ENCODE peak calls at places on chromosome 21, in four cellular contexts. E is K562, D is HCT116, J is endothelial cell of umbilical vein. A is an unnamed sample.

GRCh38 chr21:34159617-34159883 is 86.2 kb downstream of the MRPS6 start:
- DNase-seq in E (no peak), D (no peak), J (no peak), A (no peak)

GRCh38 chr21:16258834-16259611 is 529.2 kb downstream of the USP25 start:
- DNase-seq in D (no peak), E (no peak), J (no peak), A (no peak)

GRCh38 chr21:46243865-46244490 is 15.4 kb upstream of the LSS start:
- DNase-seq in E (no peak), D (no peak), J (no peak), A (no peak)

GRCh38 chr21:35674895-35675470 is 385.3 kb downstream of the SETD4 start:
- DNase-seq in E (no peak), D (no peak), J (no peak), A (peak)

GRCh38 chr21:45555557-45556301 is 13.5 kb upstream of the SLC19A1 start:
- DNase-seq in E (peak), J (peak), D (peak), A (peak)

GRCh38 chr21:34526236-34526617 is 14.2 kb upstream of the KCNE1 start:
- DNase-seq in E (no peak), J (no peak), D (no peak), A (no peak)

GRCh38 chr21:44815852-44816628 is 1.8 kb downstream of the SUMO3 start:
- DNase-seq in E (no peak), D (no peak), J (no peak), A (no peak)

GRCh38 chr21:46559291-46559983 is 45.4 kb downstream of the S100B start:
- DNase-seq in D (no peak), J (peak), E (no peak), A (no peak)

GRCh38 chr21:31786164-31786920 is 54.4 kb upstream of the SCAF4 start:
- DNase-seq in J (no peak), D (no peak), E (no peak), A (no peak)
- TF ChIP-seq CTCF in J (no peak), D (no peak), E (no peak), A (no peak)

DNA sequence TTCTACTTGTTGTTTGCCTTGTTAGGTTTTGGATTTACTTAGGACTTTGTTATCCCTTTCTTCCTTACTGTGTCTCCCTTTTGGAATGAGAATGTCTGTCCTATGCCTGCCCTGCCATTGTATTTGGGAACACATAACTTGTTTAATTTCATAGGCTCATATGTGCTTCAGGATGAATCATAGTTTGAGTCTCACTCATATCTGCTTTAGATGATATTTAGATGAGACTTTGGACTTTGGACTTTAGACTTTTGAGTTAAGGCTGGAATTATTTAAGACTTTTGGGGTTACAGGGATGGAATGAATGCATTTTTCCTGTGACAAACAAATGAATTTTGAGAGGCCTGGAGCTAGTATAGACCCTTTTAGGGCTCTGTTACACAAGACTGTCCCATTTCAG is 33.4 kb downstream of the PSMG1 start:
- DNase-seq in D (no peak), J (no peak), E (no peak), A (no peak)
- TF ChIP-seq EZH2 in D (no peak), J (no peak), E (no peak), A (no peak)

DNA sequence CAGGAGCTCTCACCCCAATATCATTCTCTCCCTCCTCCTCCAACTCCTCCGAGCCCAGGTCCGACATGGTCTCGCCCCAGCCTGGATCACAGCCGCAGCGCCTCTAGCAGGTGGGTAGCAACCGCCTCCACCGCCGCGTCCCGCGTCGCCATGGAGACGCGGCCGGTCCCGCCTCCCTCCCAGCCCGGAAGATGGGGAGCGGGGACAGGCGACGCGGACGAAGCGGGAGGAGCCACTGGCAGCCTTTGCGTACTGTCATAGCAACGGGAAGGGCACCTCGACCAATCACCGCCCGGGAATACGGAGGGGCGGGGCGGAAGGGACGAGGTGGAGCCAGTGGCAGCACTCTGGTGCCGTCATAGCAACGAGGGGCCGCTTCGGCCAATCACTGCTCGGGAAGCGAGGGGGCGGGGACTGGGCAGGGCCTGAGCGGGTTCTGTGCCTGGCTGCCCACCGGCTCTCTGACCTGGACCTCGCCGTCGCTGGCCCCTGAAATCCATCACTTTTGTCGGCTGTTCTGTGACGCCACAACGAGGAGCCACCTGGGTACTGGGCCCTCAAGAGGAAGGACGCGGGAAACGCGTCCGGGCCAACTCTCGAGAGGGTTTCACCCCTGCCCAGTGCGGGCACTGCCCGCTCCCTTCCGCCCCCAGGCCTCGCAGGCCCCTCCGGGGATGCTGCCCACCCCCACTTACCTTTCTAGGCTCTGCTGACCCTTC is at the start of gene RSPH1:
- DNase-seq in D (peak), J (peak), E (peak), A (peak)
- TF ChIP-seq POLR2AphosphoS5 in D (peak), J (no peak), E (no peak), A (peak)

GRCh38 chr21:31658053-31658452 is 1.4 kb upstream of the SOD1 start:
- DNase-seq in D (no peak), E (peak), J (no peak), A (no peak)

GRCh38 chr21:31660134-31660565 is 657 bp downstream of the SOD1 start:
- DNase-seq in E (no peak), J (peak), D (no peak), A (peak)

GRCh38 chr21:31656199-31657095 is 3.0 kb upstream of the SOD1 start:
- DNase-seq in J (no peak), E (no peak), D (no peak), A (no peak)

GRCh38 chr21:31663584-31664249 is 4.2 kb downstream of the SOD1 start:
- DNase-seq in E (no peak), J (no peak), D (no peak), A (no peak)

DNA sequence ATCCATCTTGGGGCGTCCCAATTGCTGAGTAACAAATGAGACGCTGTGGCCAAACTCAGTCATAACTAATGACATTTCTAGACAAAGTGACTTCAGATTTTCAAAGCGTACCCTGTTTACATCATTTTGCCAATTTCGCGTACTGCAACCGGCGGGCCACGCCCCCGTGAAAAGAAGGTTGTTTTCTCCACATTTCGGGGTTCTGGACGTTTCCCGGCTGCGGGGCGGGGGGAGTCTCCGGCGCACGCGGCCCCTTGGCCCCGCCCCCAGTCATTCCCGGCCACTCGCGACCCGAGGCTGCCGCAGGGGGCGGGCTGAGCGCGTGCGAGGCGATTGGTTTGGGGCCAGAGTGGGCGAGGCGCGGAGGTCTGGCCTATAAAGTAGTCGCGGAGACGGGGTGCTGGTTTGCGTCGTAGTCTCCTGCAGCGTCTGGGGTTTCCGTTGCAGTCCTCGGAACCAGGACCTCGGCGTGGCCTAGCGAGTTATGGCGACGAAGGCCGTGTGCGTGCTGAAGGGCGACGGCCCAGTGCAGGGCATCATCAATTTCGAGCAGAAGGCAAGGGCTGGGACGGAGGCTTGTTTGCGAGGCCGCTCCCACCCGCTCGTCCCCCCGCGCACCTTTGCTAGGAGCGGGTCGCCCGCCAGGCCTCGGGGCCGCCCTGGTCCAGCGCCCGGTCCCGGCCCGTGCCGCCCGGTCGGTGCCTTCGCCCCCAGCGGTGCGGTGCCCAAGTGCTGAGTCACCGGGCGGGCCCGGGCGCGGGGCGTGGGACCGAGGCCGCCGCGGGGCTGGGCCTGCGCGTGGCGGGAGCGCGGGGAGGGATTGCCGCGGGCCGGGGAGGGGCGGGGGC is at the start of gene SOD1:
- DNase-seq in D (peak), E (peak), J (peak), A (peak)
- TF ChIP-seq CTCF in D (no peak), E (no peak), J (peak), A (no peak)

GRCh38 chr21:26964379-26964778 is 2.5 kb downstream of the ADAMTS5 start:
- DNase-seq in D (no peak), J (no peak), E (no peak), A (peak)

GRCh38 chr21:26966978-26967913 is at the start of gene ADAMTS5:
- DNase-seq in D (no peak), E (no peak), J (peak), A (peak)

GRCh38 chr21:26966360-26966977 is 419 bp downstream of the ADAMTS5 start:
- DNase-seq in J (no peak), E (no peak), D (no peak), A (peak)

GRCh38 chr21:26965091-26965566 is 1.8 kb downstream of the ADAMTS5 start:
- DNase-seq in J (no peak), D (no peak), E (no peak), A (no peak)

GRCh38 chr21:26965567-26966359 is 1.1 kb downstream of the ADAMTS5 start:
- DNase-seq in J (no peak), D (no peak), E (no peak), A (peak)
- TF ChIP-seq EZH2 in J (peak), D (no peak), E (no peak), A (no peak)